ENCODE peak calls at places on chromosomes 6 and 20, in five cellular contexts. D is astrocyte; V is posterior cingulate gyrus; O is NCI-H748 treated with DMSO at 0.1 percent for 48 hours; X is stimulated activated CD8-positive, alpha-beta memory T cell treated with anti-CD3 and anti-CD28 coated beads, Interleukin-4, amount 100 ng/mL, for 48 hours. G is an unnamed sample.

GRCh38 chr20:44053046-44053445 is 133.9 kb downstream of the JPH2 start:
- DNase-seq in D (no peak), V (no peak), O (no peak), X (peak), G (no peak)

GRCh38 chr6:41040101-41040910 is 1.3 kb upstream of the UNC5CL start:
- DNase-seq in D (peak), V (no peak), O (no peak), X (no peak), G (no peak)

GRCh38 chr6:124747336-124747735 is 214.9 kb upstream of the RNF217 start:
- DNase-seq in D (no peak), V (no peak), O (no peak), X (no peak), G (no peak)

GRCh38 chr20:37991506-37992302 is 41.6 kb downstream of the TTI1 start:
- DNase-seq in D (no peak), V (no peak), O (no peak), X (no peak), G (no peak)

GRCh38 chr6:13398081-13398406 is 69.7 kb upstream of the TBC1D7 start:
- DNase-seq in D (no peak), V (no peak), O (no peak), X (no peak), G (no peak)

GRCh38 chr6:148358196-148358785 is 15.7 kb downstream of the SASH1 start:
- DNase-seq in D (peak), V (no peak), O (no peak), X (no peak), G (no peak)

GRCh38 chr6:70394518-70395300 is 18.6 kb upstream of the FAM135A start:
- DNase-seq in D (no peak), V (no peak), O (no peak), X (no peak), G (no peak)

GRCh38 chr6:9463311-9463710 is 951.6 kb downstream of the TFAP2A start:
- DNase-seq in D (no peak), V (no peak), O (peak), X (no peak), G (peak)

GRCh38 chr20:31484001-31484400 is 8.9 kb downstream of the REM1 start:
- DNase-seq in D (no peak), V (no peak), O (no peak), X (peak), G (no peak)

GRCh38 chr6:39568896-39569295 is 156.3 kb downstream of the KIF6 start:
- DNase-seq in D (peak), V (no peak), O (no peak), X (no peak), G (no peak)

GRCh38 chr6:112253842-112254816 is at the start of gene LAMA4:
- DNase-seq in D (peak), V (no peak), O (peak), X (peak), G (no peak)

GRCh38 chr20:3248167-3248992 is 9.4 kb upstream of the SLC4A11 start:
- DNase-seq in D (peak), V (no peak), O (peak), X (peak), G (no peak)